ENCODE peak calls at places on chromosomes 3 and 15, in ten cellular contexts. One of them, this sample, is unnamed.

GRCh38 chr3:158105710-158106438 is at the start of gene SHOX2:
- DNase-seq in HCT116: no peak
- DNase-seq in astrocyte: no peak
- DNase-seq in H9: peak; percentile 69
- DNase-seq in psoas muscle: peak; percentile 29
- DNase-seq in lower lobe of right lung: peak; percentile 47
- DNase-seq in right lobe of liver: peak; percentile 33
- DNase-seq in A549: peak; percentile 70
- DNase-seq in ovary: no peak
- DNase-seq in neural progenitor cell: peak; percentile 78
- DNase-seq in this sample: no peak

GRCh38 chr15:29668120-29668602 is 154.1 kb downstream of the TJP1 start:
- DNase-seq in HCT116: peak; percentile 93
- DNase-seq in astrocyte: peak; percentile 77
- DNase-seq in H9: peak; percentile 91
- DNase-seq in psoas muscle: peak; percentile 31
- DNase-seq in lower lobe of right lung: peak; percentile 79
- DNase-seq in right lobe of liver: peak; percentile 74
- DNase-seq in A549: peak; percentile 97
- DNase-seq in ovary: peak; percentile 53
- DNase-seq in neural progenitor cell: peak; percentile 91
- DNase-seq in this sample: peak; percentile 57

GRCh38 chr15:45105586-45105985 is 8.4 kb downstream of the DUOX2 start:
- DNase-seq in HCT116: no peak
- DNase-seq in astrocyte: no peak
- DNase-seq in H9: no peak
- DNase-seq in psoas muscle: no peak
- DNase-seq in lower lobe of right lung: no peak
- DNase-seq in right lobe of liver: no peak
- DNase-seq in A549: no peak
- DNase-seq in ovary: no peak
- DNase-seq in neural progenitor cell: no peak
- DNase-seq in this sample: no peak

GRCh38 chr15:60213377-60214010 is 184.3 kb downstream of the ANXA2 start:
- DNase-seq in HCT116: no peak
- DNase-seq in astrocyte: no peak
- DNase-seq in H9: no peak
- DNase-seq in psoas muscle: no peak
- DNase-seq in lower lobe of right lung: no peak
- DNase-seq in right lobe of liver: no peak
- DNase-seq in A549: no peak
- DNase-seq in ovary: no peak
- DNase-seq in neural progenitor cell: no peak
- DNase-seq in this sample: no peak

GRCh38 chr3:128942161-128942952 is 51.5 kb downstream of the CFAP92 start:
- DNase-seq in HCT116: peak; percentile 38
- DNase-seq in astrocyte: no peak
- DNase-seq in H9: no peak
- DNase-seq in psoas muscle: no peak
- DNase-seq in lower lobe of right lung: no peak
- DNase-seq in right lobe of liver: no peak
- DNase-seq in A549: no peak
- DNase-seq in ovary: no peak
- DNase-seq in neural progenitor cell: no peak
- DNase-seq in this sample: peak; percentile 30

GRCh38 chr3:45163481-45163880 is 17.3 kb upstream of the CDCP1 start:
- DNase-seq in HCT116: no peak
- DNase-seq in astrocyte: no peak
- DNase-seq in H9: no peak
- DNase-seq in psoas muscle: no peak
- DNase-seq in lower lobe of right lung: no peak
- DNase-seq in right lobe of liver: no peak
- DNase-seq in A549: no peak
- DNase-seq in ovary: no peak
- DNase-seq in neural progenitor cell: no peak
- DNase-seq in this sample: no peak

GRCh38 chr15:63452552-63453136 is 51.7 kb upstream of the USP3 start:
- DNase-seq in HCT116: no peak
- DNase-seq in astrocyte: no peak
- DNase-seq in H9: no peak
- DNase-seq in psoas muscle: no peak
- DNase-seq in lower lobe of right lung: no peak
- DNase-seq in right lobe of liver: no peak
- DNase-seq in A549: no peak
- DNase-seq in ovary: no peak
- DNase-seq in neural progenitor cell: no peak
- DNase-seq in this sample: no peak

GRCh38 chr15:71043373-71043772 is 71.9 kb upstream of the THSD4 start:
- DNase-seq in HCT116: no peak
- DNase-seq in astrocyte: peak; percentile 68
- DNase-seq in H9: no peak
- DNase-seq in psoas muscle: no peak
- DNase-seq in lower lobe of right lung: no peak
- DNase-seq in right lobe of liver: no peak
- DNase-seq in A549: peak; percentile 44
- DNase-seq in ovary: no peak
- DNase-seq in neural progenitor cell: no peak
- DNase-seq in this sample: peak; percentile 94

GRCh38 chr15:92020765-92021164 is 167.3 kb downstream of the SLCO3A1 start:
- DNase-seq in HCT116: no peak
- DNase-seq in astrocyte: peak; percentile 89
- DNase-seq in H9: no peak
- DNase-seq in psoas muscle: no peak
- DNase-seq in lower lobe of right lung: no peak
- DNase-seq in right lobe of liver: no peak
- DNase-seq in A549: no peak
- DNase-seq in ovary: no peak
- DNase-seq in neural progenitor cell: no peak
- DNase-seq in this sample: no peak

GRCh38 chr15:64461577-64462162 is 1.3 kb downstream of the ZNF609 start:
- DNase-seq in HCT116: no peak
- DNase-seq in astrocyte: peak; percentile 16
- DNase-seq in H9: peak; percentile 34
- DNase-seq in psoas muscle: no peak
- DNase-seq in lower lobe of right lung: no peak
- DNase-seq in right lobe of liver: no peak
- DNase-seq in A549: peak; percentile 20
- DNase-seq in ovary: no peak
- DNase-seq in neural progenitor cell: peak; percentile 77
- DNase-seq in this sample: no peak

GRCh38 chr3:196150481-196150880 is 60.7 kb downstream of the ZDHHC19 start:
- DNase-seq in HCT116: no peak
- DNase-seq in astrocyte: no peak
- DNase-seq in H9: no peak
- DNase-seq in psoas muscle: no peak
- DNase-seq in lower lobe of right lung: no peak
- DNase-seq in right lobe of liver: no peak
- DNase-seq in A549: no peak
- DNase-seq in ovary: no peak
- DNase-seq in neural progenitor cell: no peak
- DNase-seq in this sample: no peak

GRCh38 chr15:73982251-73982962 is 9.7 kb downstream of the STOML1 start:
- DNase-seq in HCT116: no peak
- DNase-seq in astrocyte: peak; percentile 92
- DNase-seq in H9: no peak
- DNase-seq in psoas muscle: peak; percentile 93
- DNase-seq in lower lobe of right lung: peak; percentile 87
- DNase-seq in right lobe of liver: peak; percentile 57
- DNase-seq in A549: no peak
- DNase-seq in ovary: peak; percentile 86
- DNase-seq in neural progenitor cell: no peak
- DNase-seq in this sample: no peak

GRCh38 chr3:29338981-29339833 is 58.3 kb downstream of the RBMS3 start:
- DNase-seq in HCT116: no peak
- DNase-seq in astrocyte: peak; percentile 84
- DNase-seq in H9: no peak
- DNase-seq in psoas muscle: no peak
- DNase-seq in lower lobe of right lung: no peak
- DNase-seq in right lobe of liver: no peak
- DNase-seq in A549: no peak
- DNase-seq in ovary: no peak
- DNase-seq in neural progenitor cell: no peak
- DNase-seq in this sample: no peak

GRCh38 chr3:45171283-45171682 is 25.1 kb upstream of the CDCP1 start:
- DNase-seq in HCT116: no peak
- DNase-seq in astrocyte: no peak
- DNase-seq in H9: no peak
- DNase-seq in psoas muscle: no peak
- DNase-seq in lower lobe of right lung: no peak
- DNase-seq in right lobe of liver: no peak
- DNase-seq in A549: no peak
- DNase-seq in ovary: no peak
- DNase-seq in neural progenitor cell: no peak
- DNase-seq in this sample: no peak

GRCh38 chr15:40875996-40876740 is 2.1 kb upstream of the RHOV start:
- DNase-seq in HCT116: no peak
- DNase-seq in astrocyte: no peak
- DNase-seq in H9: no peak
- DNase-seq in psoas muscle: no peak
- DNase-seq in lower lobe of right lung: no peak
- DNase-seq in right lobe of liver: no peak
- DNase-seq in A549: no peak
- DNase-seq in ovary: no peak
- DNase-seq in neural progenitor cell: no peak
- DNase-seq in this sample: no peak

GRCh38 chr15:40870716-40871115 is 3.3 kb downstream of the RHOV start:
- DNase-seq in HCT116: no peak
- DNase-seq in astrocyte: no peak
- DNase-seq in H9: no peak
- DNase-seq in psoas muscle: no peak
- DNase-seq in lower lobe of right lung: no peak
- DNase-seq in right lobe of liver: no peak
- DNase-seq in A549: no peak
- DNase-seq in ovary: no peak
- DNase-seq in neural progenitor cell: no peak
- DNase-seq in this sample: no peak

GRCh38 chr15:40871749-40872617 is 2.1 kb downstream of the RHOV start:
- DNase-seq in HCT116: no peak
- DNase-seq in astrocyte: no peak
- DNase-seq in H9: peak; percentile 79
- DNase-seq in psoas muscle: no peak
- DNase-seq in lower lobe of right lung: peak; percentile 65
- DNase-seq in right lobe of liver: no peak
- DNase-seq in A549: no peak
- DNase-seq in ovary: no peak
- DNase-seq in neural progenitor cell: no peak
- DNase-seq in this sample: peak; percentile 89

GRCh38 chr15:40873625-40874561 is at the start of gene RHOV:
- DNase-seq in HCT116: peak; percentile 67
- DNase-seq in astrocyte: peak; percentile 34
- DNase-seq in H9: peak; percentile 94
- DNase-seq in psoas muscle: peak; percentile 44
- DNase-seq in lower lobe of right lung: peak; percentile 80
- DNase-seq in right lobe of liver: peak; percentile 64
- DNase-seq in A549: peak; percentile 83
- DNase-seq in ovary: peak; percentile 58
- DNase-seq in neural progenitor cell: peak; percentile 86
- DNase-seq in this sample: peak; percentile 74

GRCh38 chr15:40872791-40873526 is 1.1 kb downstream of the RHOV start:
- DNase-seq in HCT116: no peak
- DNase-seq in astrocyte: no peak
- DNase-seq in H9: no peak
- DNase-seq in psoas muscle: no peak
- DNase-seq in lower lobe of right lung: no peak
- DNase-seq in right lobe of liver: no peak
- DNase-seq in A549: no peak
- DNase-seq in ovary: no peak
- DNase-seq in neural progenitor cell: no peak
- DNase-seq in this sample: no peak
- H3K27ac ChIP-seq in HCT116: peak overlapping the region; percentile 74
- H3K27ac ChIP-seq in astrocyte: no peak overlapping the region
- H3K27ac ChIP-seq in H9: no peak overlapping the region
- H3K27ac ChIP-seq in psoas muscle: no peak overlapping the region
- H3K27ac ChIP-seq in lower lobe of right lung: no peak overlapping the region
- H3K27ac ChIP-seq in right lobe of liver: no peak overlapping the region
- H3K27ac ChIP-seq in A549: peak overlapping the region; percentile 99
- H3K27ac ChIP-seq in ovary: no peak overlapping the region
- H3K27ac ChIP-seq in neural progenitor cell: no peak overlapping the region
- H3K27ac ChIP-seq in this sample: peak overlapping the region; percentile 16

GRCh38 chr3:156867174-156867573 is 41.0 kb downstream of the LEKR1 start:
- DNase-seq in HCT116: no peak
- DNase-seq in astrocyte: no peak
- DNase-seq in H9: no peak
- DNase-seq in psoas muscle: no peak
- DNase-seq in lower lobe of right lung: no peak
- DNase-seq in right lobe of liver: no peak
- DNase-seq in A549: no peak
- DNase-seq in ovary: no peak
- DNase-seq in neural progenitor cell: no peak
- DNase-seq in this sample: no peak

GRCh38 chr3:156860873-156861272 is 34.7 kb downstream of the LEKR1 start:
- DNase-seq in HCT116: no peak
- DNase-seq in astrocyte: no peak
- DNase-seq in H9: no peak
- DNase-seq in psoas muscle: no peak
- DNase-seq in lower lobe of right lung: no peak
- DNase-seq in right lobe of liver: no peak
- DNase-seq in A549: no peak
- DNase-seq in ovary: no peak
- DNase-seq in neural progenitor cell: no peak
- DNase-seq in this sample: no peak

GRCh38 chr3:156862338-156862737 is 36.2 kb downstream of the LEKR1 start:
- DNase-seq in HCT116: no peak
- DNase-seq in astrocyte: no peak
- DNase-seq in H9: no peak
- DNase-seq in psoas muscle: no peak
- DNase-seq in lower lobe of right lung: no peak
- DNase-seq in right lobe of liver: no peak
- DNase-seq in A549: no peak
- DNase-seq in ovary: no peak
- DNase-seq in neural progenitor cell: no peak
- DNase-seq in this sample: peak; percentile 8

GRCh38 chr3:156865732-156866131 is 39.6 kb downstream of the LEKR1 start:
- DNase-seq in HCT116: no peak
- DNase-seq in astrocyte: no peak
- DNase-seq in H9: no peak
- DNase-seq in psoas muscle: no peak
- DNase-seq in lower lobe of right lung: no peak
- DNase-seq in right lobe of liver: no peak
- DNase-seq in A549: no peak
- DNase-seq in ovary: no peak
- DNase-seq in neural progenitor cell: no peak
- DNase-seq in this sample: no peak
- TF ChIP-seq CTCF in HCT116: no peak
- TF ChIP-seq CTCF in astrocyte: no peak
- TF ChIP-seq CTCF in H9: no peak
- TF ChIP-seq CTCF in psoas muscle: no peak
- TF ChIP-seq CTCF in lower lobe of right lung: no peak
- TF ChIP-seq CTCF in right lobe of liver: no peak
- TF ChIP-seq CTCF in A549: no peak
- TF ChIP-seq CTCF in ovary: no peak
- TF ChIP-seq CTCF in neural progenitor cell: no peak
- TF ChIP-seq CTCF in this sample: no peak

GRCh38 chr3:107013606-107014005 is 363.6 kb upstream of the CCDC54 start:
- DNase-seq in HCT116: no peak
- DNase-seq in astrocyte: no peak
- DNase-seq in H9: no peak
- DNase-seq in psoas muscle: no peak
- DNase-seq in lower lobe of right lung: no peak
- DNase-seq in right lobe of liver: no peak
- DNase-seq in A549: no peak
- DNase-seq in ovary: no peak
- DNase-seq in neural progenitor cell: no peak
- DNase-seq in this sample: no peak
- H3K27ac ChIP-seq in HCT116: no peak overlapping the region
- H3K27ac ChIP-seq in astrocyte: no peak overlapping the region
- H3K27ac ChIP-seq in H9: no peak overlapping the region
- H3K27ac ChIP-seq in psoas muscle: no peak overlapping the region
- H3K27ac ChIP-seq in lower lobe of right lung: no peak overlapping the region
- H3K27ac ChIP-seq in right lobe of liver: no peak overlapping the region
- H3K27ac ChIP-seq in A549: no peak overlapping the region
- H3K27ac ChIP-seq in ovary: no peak overlapping the region
- H3K27ac ChIP-seq in neural progenitor cell: no peak overlapping the region
- H3K27ac ChIP-seq in this sample: no peak overlapping the region

GRCh38 chr3:84974347-84974746 is 15.6 kb downstream of the CADM2 start:
- DNase-seq in HCT116: no peak
- DNase-seq in astrocyte: no peak
- DNase-seq in H9: no peak
- DNase-seq in psoas muscle: no peak
- DNase-seq in lower lobe of right lung: no peak
- DNase-seq in right lobe of liver: no peak
- DNase-seq in A549: peak; percentile 28
- DNase-seq in ovary: no peak
- DNase-seq in neural progenitor cell: no peak
- DNase-seq in this sample: no peak
- TF ChIP-seq CTCF in HCT116: no peak
- TF ChIP-seq CTCF in astrocyte: no peak
- TF ChIP-seq CTCF in H9: peak; percentile 42
- TF ChIP-seq CTCF in psoas muscle: peak; percentile 13
- TF ChIP-seq CTCF in lower lobe of right lung: no peak
- TF ChIP-seq CTCF in right lobe of liver: peak; percentile 30
- TF ChIP-seq CTCF in A549: peak; percentile 20
- TF ChIP-seq CTCF in ovary: no peak
- TF ChIP-seq CTCF in neural progenitor cell: peak; percentile 36
- TF ChIP-seq CTCF in this sample: no peak